ENCODE peak calls at places on chromosome 12, in seven cellular contexts. B is sigmoid colon; F is foreskin fibroblast; W is BE2C; G is CD8-positive, alpha-beta T cell; Q is AG09309; T is astrocyte of the cerebellum. L is an unnamed sample.

GRCh38 chr12:45581112-45581511 is 148.4 kb upstream of the ARID2 start:
- DNase-seq in B (no peak), F (no peak), W (no peak), G (no peak), Q (no peak), T (no peak), L (no peak)

GRCh38 chr12:6215120-6215807 is 15.1 kb downstream of the CD9 start:
- DNase-seq in B (no peak), F (no peak), W (no peak), G (no peak), Q (no peak), T (no peak), L (no peak)

GRCh38 chr12:93970892-93971688 is 177.3 kb upstream of the PLXNC1 start:
- DNase-seq in B (no peak), F (peak), W (peak), G (no peak), Q (no peak), T (no peak), L (no peak)

GRCh38 chr12:6226002-6226700 is 26.0 kb downstream of the CD9 start:
- DNase-seq in B (peak), F (no peak), W (no peak), G (no peak), Q (no peak), T (peak), L (peak)

GRCh38 chr12:116318738-116319050 is 41.2 kb upstream of the MED13L start:
- DNase-seq in B (peak), F (no peak), W (no peak), G (no peak), Q (no peak), T (no peak), L (no peak)

GRCh38 chr12:115916910-115917668 is 360.4 kb downstream of the MED13L start:
- DNase-seq in B (peak), F (peak), W (peak), G (peak), Q (no peak), T (no peak), L (peak)

GRCh38 chr12:125871811-125872594 is 806.8 kb downstream of the AACS start:
- DNase-seq in B (no peak), F (no peak), W (no peak), G (no peak), Q (no peak), T (no peak), L (no peak)

GRCh38 chr12:41907036-41907435 is 237.6 kb downstream of the GXYLT1 start:
- DNase-seq in B (no peak), F (no peak), W (no peak), G (no peak), Q (no peak), T (no peak), L (no peak)

GRCh38 chr12:51421266-51421884 is 3.3 kb upstream of the SLC4A8 start:
- DNase-seq in B (no peak), F (peak), W (peak), G (peak), Q (peak), T (peak), L (no peak)

GRCh38 chr12:53602176-53602942 is 23.8 kb downstream of the ATF7 start:
- DNase-seq in B (no peak), F (no peak), W (no peak), G (no peak), Q (no peak), T (no peak), L (no peak)

GRCh38 chr12:1930816-1931597 is 12.6 kb upstream of the CACNA2D4 start:
- DNase-seq in B (peak), F (no peak), W (no peak), G (no peak), Q (no peak), T (no peak), L (peak)

GRCh38 chr12:62712561-62712960 is 222.4 kb downstream of the PPM1H start:
- DNase-seq in B (no peak), F (no peak), W (no peak), G (no peak), Q (no peak), T (no peak), L (no peak)

GRCh38 chr12:102114212-102114611 is 5.7 kb downstream of the NUP37 start:
- DNase-seq in B (no peak), F (no peak), W (no peak), G (no peak), Q (no peak), T (no peak), L (no peak)

GRCh38 chr12:109762071-109762672 is 48.5 kb downstream of the FAM222A start:
- DNase-seq in B (peak), F (no peak), W (peak), G (no peak), Q (no peak), T (no peak), L (peak)

GRCh38 chr12:106247731-106248176 is at the start of gene CKAP4:
- DNase-seq in B (peak), F (peak), W (peak), G (peak), Q (no peak), T (no peak), L (peak)

GRCh38 chr12:116200812-116201211 is 76.7 kb downstream of the MED13L start:
- DNase-seq in B (no peak), F (peak), W (no peak), G (no peak), Q (peak), T (no peak), L (no peak)

GRCh38 chr12:95083938-95084337 is 10.5 kb upstream of the NR2C1 start:
- DNase-seq in B (peak), F (peak), W (no peak), G (no peak), Q (peak), T (peak), L (no peak)

GRCh38 chr12:57127101-57127709 is 1.1 kb upstream of the LRP1 start:
- DNase-seq in B (peak), F (no peak), W (peak), G (peak), Q (no peak), T (no peak), L (no peak)

GRCh38 chr12:25495336-25496097 is 57.6 kb downstream of the LMNTD1 start:
- DNase-seq in B (no peak), F (peak), W (no peak), G (no peak), Q (peak), T (peak), L (no peak)
- H3K4me3 ChIP-seq in B (no peak), F (no peak), W (no peak), G (no peak), Q (no peak), T (no peak), L (no peak)

DNA sequence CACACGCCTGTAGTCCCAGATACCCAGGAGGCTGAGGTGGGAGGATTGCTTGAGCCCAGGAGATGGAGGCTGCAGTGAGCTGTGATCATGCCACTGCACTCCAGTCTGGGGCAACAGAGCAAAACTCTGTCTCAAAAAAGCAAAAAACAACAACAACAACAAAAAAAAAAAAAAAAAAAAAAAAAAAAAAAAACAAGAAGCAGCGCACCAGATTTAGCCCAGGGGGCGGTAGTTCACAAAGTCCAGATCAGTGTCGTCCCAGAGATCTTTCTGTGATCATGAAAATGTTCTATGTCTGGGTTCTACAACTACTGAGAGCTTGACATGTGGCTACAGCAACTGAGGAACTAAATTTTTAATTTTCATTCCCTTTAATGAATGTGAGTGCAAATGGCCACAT is 27.4 kb downstream of the OAS2 start:
- DNase-seq in B (no peak), F (no peak), W (no peak), G (no peak), Q (no peak), T (no peak), L (peak)
- TF ChIP-seq CTCF in B (no peak), F (peak), W (peak), G (no peak), Q (peak), T (peak), L (no peak)

DNA sequence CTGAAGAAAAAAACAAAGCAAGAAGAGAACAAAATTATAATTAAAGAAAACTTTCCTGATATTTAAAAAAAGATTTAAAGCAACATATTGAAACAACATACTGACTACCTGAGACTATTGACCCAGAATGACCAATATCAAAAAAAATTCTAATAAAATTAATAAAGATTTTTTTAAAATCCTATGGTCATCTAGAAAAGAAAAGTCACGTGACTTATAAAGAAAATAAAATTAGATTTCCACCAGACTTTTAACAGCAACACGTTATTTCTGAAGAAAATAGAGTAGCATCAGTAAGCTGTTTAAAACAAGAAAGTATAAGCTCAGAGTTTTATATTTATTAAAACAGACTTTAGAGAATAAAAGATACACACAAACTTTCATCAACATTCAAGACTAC is 238.0 kb downstream of the C12orf42 start:
- DNase-seq in B (no peak), F (no peak), W (no peak), G (no peak), Q (no peak), T (no peak), L (no peak)
- H3K4me3 ChIP-seq in B (no peak), F (no peak), W (no peak), G (no peak), Q (no peak), T (no peak), L (no peak)

DNA sequence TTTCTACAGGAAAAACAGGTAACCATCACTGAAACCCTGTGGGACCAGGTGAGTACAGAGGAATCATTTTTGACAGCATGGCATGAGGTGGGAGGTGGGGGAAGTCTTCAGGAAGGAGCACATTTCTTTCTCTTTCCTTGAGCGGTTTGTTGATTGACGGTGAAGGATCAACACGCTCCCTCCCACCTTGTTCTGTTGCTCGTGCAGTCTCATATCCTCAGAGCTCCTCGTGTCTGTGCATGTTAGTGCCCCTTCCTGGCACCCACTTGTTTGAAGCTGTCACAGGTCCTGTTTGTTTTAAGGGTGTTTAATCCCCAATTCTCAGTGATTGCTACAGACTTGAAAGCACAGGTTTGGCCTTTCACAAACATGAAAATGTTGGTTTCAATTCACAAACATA is 4.4 kb downstream of the C12orf54 start:
- DNase-seq in B (no peak), F (no peak), W (no peak), G (no peak), Q (no peak), T (no peak), L (no peak)
- TF ChIP-seq CTCF in B (no peak), F (no peak), W (no peak), G (no peak), Q (no peak), T (no peak), L (no peak)